ENCODE peak calls at places on chromosomes 5 and 9, in five cellular contexts. M is endodermal cell, U is sigmoid colon, S is fibroblast of mammary gland, T is psoas muscle. O is an unnamed sample.

GRCh38 chr5:172187118-172188032 is 649 bp downstream of the STK10 start:
- DNase-seq in M (peak; percentile 86), U (peak; percentile 82), S (peak; percentile 83), T (peak; percentile 56), O (peak; percentile 75)

GRCh38 chr5:126384985-126385384 is 38.2 kb upstream of the GRAMD2B start:
- DNase-seq in M (no peak), U (no peak), S (peak; percentile 76), T (no peak), O (peak; percentile 78)

GRCh38 chr5:110475529-110475928 is 250.9 kb downstream of the TMEM232 start:
- DNase-seq in M (no peak), U (no peak), S (no peak), T (no peak), O (no peak)

GRCh38 chr5:145776886-145777285 is 58.3 kb downstream of the PRELID2 start:
- DNase-seq in M (no peak), U (no peak), S (peak; percentile 67), T (no peak), O (peak; percentile 65)

GRCh38 chr9:104899759-104900247 is 28.2 kb downstream of the ABCA1 start:
- DNase-seq in M (no peak), U (no peak), S (no peak), T (no peak), O (no peak)

GRCh38 chr5:159759791-159760300 is 156.4 kb upstream of the ADRA1B start:
- DNase-seq in M (no peak), U (no peak), S (no peak), T (no peak), O (no peak)

GRCh38 chr9:77038281-77039036 is 19.0 kb downstream of the FOXB2 start:
- DNase-seq in M (no peak), U (no peak), S (no peak), T (no peak), O (no peak)

GRCh38 chr5:78782728-78783127 is 134.2 kb upstream of the LHFPL2 start:
- DNase-seq in M (no peak), U (no peak), S (no peak), T (no peak), O (no peak)

GRCh38 chr9:81150016-81150625 is 539.2 kb downstream of the TLE1 start:
- DNase-seq in M (no peak), U (no peak), S (no peak), T (no peak), O (no peak)

GRCh38 chr5:56026863-56027300 is 32.1 kb upstream of the IL6ST start:
- DNase-seq in M (no peak), U (no peak), S (peak; percentile 87), T (no peak), O (peak; percentile 92)

GRCh38 chr9:37678789-37679273 is 28.1 kb downstream of the FRMPD1 start:
- DNase-seq in M (no peak), U (no peak), S (peak; percentile 12), T (no peak), O (peak; percentile 4)

GRCh38 chr9:77956555-77956954 is 75.1 kb downstream of the GNAQ start:
- DNase-seq in M (peak; percentile 64), U (no peak), S (no peak), T (no peak), O (no peak)

GRCh38 chr5:66742083-66742895 is 146.1 kb downstream of the MAST4 start:
- DNase-seq in M (peak; percentile 63), U (no peak), S (no peak), T (no peak), O (peak; percentile 4)

GRCh38 chr9:130939405-130939941 is 426 bp upstream of the FIBCD1 start:
- DNase-seq in M (no peak), U (no peak), S (no peak), T (no peak), O (no peak)

GRCh38 chr5:135934939-135935338 is 19.8 kb downstream of the LECT2 start:
- DNase-seq in M (no peak), U (no peak), S (no peak), T (no peak), O (peak; percentile 71)

GRCh38 chr5:7759257-7759871 is 91.6 kb downstream of the CFAP90 start:
- DNase-seq in M (no peak), U (no peak), S (no peak), T (no peak), O (no peak)

GRCh38 chr5:120806132-120806531 is 342.0 kb downstream of the PRR16 start:
- DNase-seq in M (no peak), U (no peak), S (peak; percentile 63), T (no peak), O (peak; percentile 78)

GRCh38 chr5:179860301-179860700 is 1.7 kb upstream of the MRNIP start:
- DNase-seq in M (no peak), U (peak; percentile 47), S (no peak), T (no peak), O (no peak)

GRCh38 chr5:81212211-81212687 is 20.9 kb upstream of the CKMT2 start:
- DNase-seq in M (no peak), U (no peak), S (no peak), T (no peak), O (no peak)

GRCh38 chr9:123434619-123435240 is 78.7 kb downstream of the CRB2 start:
- DNase-seq in M (peak; percentile 88), U (peak; percentile 29), S (no peak), T (no peak), O (peak; percentile 12)

GRCh38 chr5:154482528-154483449 is 4.8 kb upstream of the HAND1 start:
- DNase-seq in M (peak; percentile 65), U (peak; percentile 89), S (no peak), T (no peak), O (no peak)

GRCh38 chr9:81492710-81493447 is 196.5 kb downstream of the TLE1 start:
- DNase-seq in M (no peak), U (no peak), S (peak; percentile 97), T (no peak), O (peak; percentile 98)

GRCh38 chr9:124776952-124777645 is at the start of gene OLFML2A:
- DNase-seq in M (peak; percentile 87), U (peak; percentile 72), S (peak; percentile 8), T (no peak), O (no peak)

GRCh38 chr5:1110930-1111726 is 735 bp downstream of the SLC12A7 start:
- DNase-seq in M (peak; percentile 76), U (no peak), S (no peak), T (peak; percentile 68), O (no peak)

GRCh38 chr9:93536874-93537273 is 39.5 kb upstream of the PHF2 start:
- DNase-seq in M (no peak), U (no peak), S (no peak), T (no peak), O (no peak)
- TF ChIP-seq CTCF in M (peak; percentile 43), U (no peak), S (no peak), T (no peak), O (peak; percentile 13)

DNA sequence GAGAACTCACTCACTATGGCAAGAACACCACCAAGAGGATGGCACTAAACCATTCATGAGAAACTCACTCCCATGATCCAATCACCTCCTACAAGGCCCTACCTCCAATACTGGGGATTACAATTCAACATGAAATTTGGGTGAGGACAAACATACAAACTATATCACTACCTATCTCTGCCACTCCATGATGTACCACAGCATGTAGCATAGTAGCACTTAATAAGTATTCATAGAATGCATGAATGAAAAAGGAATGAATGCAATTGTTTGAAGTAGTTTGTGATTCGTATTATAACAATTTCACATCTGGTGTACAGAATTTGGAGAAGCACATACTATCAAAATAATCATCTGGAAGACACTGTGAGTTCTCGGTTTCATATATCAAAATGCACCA is 27.9 kb upstream of the SLC24A2 start:
- DNase-seq in M (no peak), U (no peak), S (no peak), T (no peak), O (no peak)
- H3K4me3 ChIP-seq in M (no peak overlapping the region), U (no peak overlapping the region), S (no peak overlapping the region), T (no peak overlapping the region), O (no peak overlapping the region)

GRCh38 chr9:132235894-132236661 is 74.2 kb downstream of the NTNG2 start:
- DNase-seq in M (peak; percentile 97), U (peak; percentile 81), S (peak; percentile 60), T (peak; percentile 69), O (peak; percentile 75)

GRCh38 chr9:132232522-132232921 is 70.7 kb downstream of the NTNG2 start:
- DNase-seq in M (no peak), U (no peak), S (no peak), T (no peak), O (no peak)

GRCh38 chr9:132235125-132235524 is 73.3 kb downstream of the NTNG2 start:
- DNase-seq in M (peak; percentile 37), U (no peak), S (no peak), T (no peak), O (no peak)

GRCh38 chr9:132233138-132233537 is 71.3 kb downstream of the NTNG2 start:
- DNase-seq in M (no peak), U (no peak), S (no peak), T (no peak), O (no peak)

GRCh38 chr9:132234501-132235045 is 72.7 kb downstream of the NTNG2 start:
- DNase-seq in M (no peak), U (no peak), S (no peak), T (no peak), O (no peak)
- TF ChIP-seq CTCF in M (no peak), U (no peak), S (no peak), T (no peak), O (no peak)

GRCh38 chr5:155729684-155730059 is 597.3 kb upstream of the SGCD start:
- DNase-seq in M (peak; percentile 64), U (no peak), S (no peak), T (peak; percentile 19), O (no peak)
- H3K4me3 ChIP-seq in M (peak overlapping the region; percentile 74), U (peak overlapping the region; percentile 50), S (no peak overlapping the region), T (peak overlapping the region; percentile 73), O (no peak overlapping the region)

GRCh38 chr9:127283917-127284316 is 19.3 kb downstream of the GARNL3 start:
- DNase-seq in M (peak; percentile 62), U (no peak), S (peak; percentile 53), T (peak; percentile 28), O (peak; percentile 77)
- TF ChIP-seq CTCF in M (peak; percentile 61), U (no peak), S (peak; percentile 47), T (peak; percentile 41), O (peak; percentile 75)

GRCh38 chr9:4237748-4238511 is 61.9 kb downstream of the GLIS3 start:
- DNase-seq in M (peak; percentile 87), U (no peak), S (no peak), T (no peak), O (peak; percentile 42)

GRCh38 chr9:4238522-4238921 is 61.3 kb downstream of the GLIS3 start:
- DNase-seq in M (no peak), U (no peak), S (peak; percentile 89), T (no peak), O (peak; percentile 47)

GRCh38 chr9:4241552-4241951 is 58.3 kb downstream of the GLIS3 start:
- DNase-seq in M (no peak), U (no peak), S (no peak), T (no peak), O (peak; percentile 57)

DNA sequence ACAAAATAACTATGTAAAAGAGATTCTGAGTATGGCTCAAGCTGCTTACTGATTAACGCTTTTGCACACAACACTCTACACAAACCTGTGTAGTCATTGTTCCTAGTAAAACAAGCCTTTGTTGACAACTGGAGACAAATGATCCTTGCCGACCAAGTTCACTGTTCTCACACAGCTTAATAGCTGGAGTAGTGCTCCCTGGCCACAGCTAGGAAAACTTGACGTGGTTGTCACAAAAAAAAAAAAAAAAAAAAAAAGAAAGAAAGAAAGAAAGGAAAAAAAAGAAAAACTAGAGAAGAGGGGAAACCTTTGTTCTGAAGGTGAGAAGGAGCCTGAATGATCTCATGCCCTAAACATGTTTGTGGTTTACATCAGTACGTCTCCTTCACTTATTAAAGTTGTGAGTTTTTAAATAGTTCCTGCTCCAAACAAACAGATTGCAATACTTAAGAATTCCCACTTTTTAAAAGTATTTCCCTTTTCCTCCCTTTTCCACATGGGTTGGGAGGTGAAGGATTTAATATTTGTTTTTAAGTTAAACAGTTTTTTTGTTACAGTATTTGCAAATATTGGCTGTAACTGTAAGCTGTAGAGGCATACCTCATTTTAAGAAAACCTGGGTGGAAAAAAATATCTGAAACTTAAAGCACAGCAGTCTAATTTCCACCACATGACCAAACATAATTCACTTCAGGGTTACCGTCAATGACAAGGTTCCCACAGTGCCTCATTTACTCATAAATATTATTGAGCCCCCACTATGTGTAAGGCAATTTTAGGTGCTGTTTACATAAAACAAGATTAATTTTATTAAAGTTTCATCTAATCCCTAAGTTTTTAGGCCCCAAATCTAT is 63.7 kb downstream of the GLIS3 start:
- DNase-seq in M (peak; percentile 46), U (no peak), S (peak; percentile 67), T (no peak), O (peak; percentile 80)
- H3K4me3 ChIP-seq in M (no peak overlapping the region), U (no peak overlapping the region), S (no peak overlapping the region), T (no peak overlapping the region), O (no peak overlapping the region)

O was measured in choroid plexus epithelial cell.